ENCODE peak calls at places on chromosomes 16 and 17, in five cellular contexts. V, L, C, S and I are unnamed samples.

GRCh38 chr17:35540589-35541404 is 3.3 kb upstream of the SLFN12L start:
- DNase-seq in V (peak), L (peak), C (no peak), S (no peak), I (no peak)

GRCh38 chr16:1960665-1961630 is 1.6 kb downstream of the NDUFB10 start:
- DNase-seq in V (no peak), L (peak), C (no peak), S (no peak), I (no peak)

GRCh38 chr16:3807425-3808123 is 72.9 kb downstream of the CREBBP start:
- DNase-seq in V (no peak), L (no peak), C (no peak), S (no peak), I (no peak)

GRCh38 chr17:27379863-27380533 is 76.2 kb upstream of the KSR1 start:
- DNase-seq in V (no peak), L (peak), C (no peak), S (no peak), I (peak)

GRCh38 chr16:20844588-20844987 is 38.3 kb downstream of the REXO5 start:
- DNase-seq in V (no peak), L (no peak), C (no peak), S (no peak), I (no peak)

GRCh38 chr16:46857261-46857962 is 26.4 kb upstream of the C16orf87 start:
- DNase-seq in V (no peak), L (peak), C (peak), S (no peak), I (peak)

GRCh38 chr17:49193513-49194296 is 16.7 kb downstream of the GNGT2 start:
- DNase-seq in V (no peak), L (peak), C (peak), S (no peak), I (peak)

GRCh38 chr17:47400333-47400732 is 76.6 kb downstream of the EFCAB13 start:
- DNase-seq in V (no peak), L (no peak), C (no peak), S (no peak), I (no peak)

GRCh38 chr17:83084621-83085056 is 5.2 kb downstream of the METRNL start:
- DNase-seq in V (no peak), L (no peak), C (no peak), S (no peak), I (no peak)

GRCh38 chr17:7589891-7590611 is at the start of gene SOX15:
- DNase-seq in V (no peak), L (no peak), C (no peak), S (no peak), I (no peak)

GRCh38 chr17:17669081-17669850 is 12.0 kb upstream of the RAI1 start:
- DNase-seq in V (no peak), L (no peak), C (no peak), S (no peak), I (no peak)

GRCh38 chr17:51362818-51363598 is 102.7 kb downstream of the UTP18 start:
- DNase-seq in V (no peak), L (no peak), C (no peak), S (no peak), I (no peak)

GRCh38 chr16:22970191-22970845 is 156.4 kb downstream of the HS3ST2 start:
- DNase-seq in V (no peak), L (no peak), C (no peak), S (no peak), I (no peak)

GRCh38 chr17:9959377-9959981 is 54.4 kb upstream of the RCVRN start:
- DNase-seq in V (no peak), L (peak), C (peak), S (peak), I (peak)

GRCh38 chr17:76716146-76716833 is 5.5 kb upstream of the MXRA7 start:
- DNase-seq in V (peak), L (peak), C (no peak), S (no peak), I (no peak)

GRCh38 chr16:57377080-57377841 is 5.0 kb downstream of the CX3CL1 start:
- DNase-seq in V (no peak), L (no peak), C (peak), S (no peak), I (peak)

GRCh38 chr17:80856863-80857488 is 134.7 kb upstream of the CHMP6 start:
- DNase-seq in V (no peak), L (no peak), C (no peak), S (no peak), I (no peak)

GRCh38 chr17:74840989-74841666 is 18.6 kb downstream of the GRIN2C start:
- DNase-seq in V (no peak), L (peak), C (no peak), S (no peak), I (no peak)

GRCh38 chr16:81447383-81448101 is 2.9 kb downstream of the CMIP start:
- DNase-seq in V (no peak), L (no peak), C (no peak), S (no peak), I (peak)

GRCh38 chr16:9658586-9658985 is 523.6 kb downstream of the GRIN2A start:
- DNase-seq in V (no peak), L (no peak), C (no peak), S (no peak), I (no peak)

GRCh38 chr16:54846761-54847160 is 83.9 kb upstream of the IRX5 start:
- DNase-seq in V (no peak), L (no peak), C (no peak), S (no peak), I (peak)

GRCh38 chr17:35871415-35871814 is 2.7 kb upstream of the HEATR9 start:
- DNase-seq in V (no peak), L (no peak), C (no peak), S (no peak), I (no peak)

GRCh38 chr16:27270389-27270788 is 1.8 kb upstream of the NSMCE1 start:
- DNase-seq in V (no peak), L (no peak), C (no peak), S (peak), I (no peak)

GRCh38 chr16:27265982-27266381 is 2.6 kb downstream of the NSMCE1 start:
- DNase-seq in V (no peak), L (no peak), C (no peak), S (no peak), I (no peak)

GRCh38 chr16:27269300-27270150 is 953 bp upstream of the NSMCE1 start:
- DNase-seq in V (no peak), L (no peak), C (no peak), S (peak), I (no peak)

GRCh38 chr16:27267037-27267677 is 1.4 kb downstream of the NSMCE1 start:
- DNase-seq in V (no peak), L (no peak), C (no peak), S (no peak), I (no peak)

GRCh38 chr16:27268376-27269299 is at the start of gene NSMCE1:
- DNase-seq in V (peak), L (peak), C (peak), S (peak), I (peak)
- TF ChIP-seq CTCF in V (no peak), L (no peak), C (no peak), S (peak), I (peak)

GRCh38 chr17:44082206-44082605 is 11.7 kb downstream of the G6PC3 start:
- DNase-seq in V (no peak), L (no peak), C (no peak), S (no peak), I (no peak)

GRCh38 chr17:44081681-44082080 is 11.1 kb downstream of the G6PC3 start:
- DNase-seq in V (no peak), L (no peak), C (no peak), S (no peak), I (no peak)

GRCh38 chr17:44084921-44085320 is 14.4 kb downstream of the G6PC3 start:
- DNase-seq in V (no peak), L (no peak), C (no peak), S (no peak), I (no peak)

GRCh38 chr17:44084131-44084538 is 13.6 kb downstream of the G6PC3 start:
- DNase-seq in V (no peak), L (no peak), C (peak), S (no peak), I (peak)

DNA sequence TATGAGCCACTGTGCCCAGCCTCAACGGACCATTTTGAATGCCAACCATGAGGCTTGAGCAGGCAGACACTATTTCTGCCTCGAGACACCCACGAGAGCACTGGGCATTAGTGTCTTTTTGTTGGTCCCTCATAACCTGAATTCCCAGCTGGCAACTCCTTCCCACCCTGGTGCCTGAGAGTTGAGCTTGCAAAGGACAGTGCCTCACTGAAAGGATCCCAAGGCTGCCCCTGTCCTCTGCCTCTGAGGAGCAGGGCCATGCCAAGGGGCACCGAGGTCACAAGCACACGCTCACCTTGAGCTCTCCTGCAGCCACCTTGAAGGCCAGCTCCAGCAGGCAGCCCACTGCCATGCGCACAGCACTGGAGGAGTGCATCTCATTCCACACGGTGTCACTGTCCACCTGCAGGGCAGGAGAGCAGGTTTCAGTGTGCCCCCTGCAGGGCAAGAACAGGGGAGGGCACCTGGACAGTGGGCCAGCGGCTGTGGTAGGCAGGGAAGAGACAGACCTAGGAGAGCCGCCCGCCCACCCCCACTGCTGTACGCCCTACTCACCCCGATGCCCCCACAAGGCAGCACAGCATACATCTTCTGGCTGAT is 12.8 kb downstream of the G6PC3 start:
- DNase-seq in V (no peak), L (no peak), C (peak), S (no peak), I (peak)
- TF ChIP-seq CTCF in V (no peak), L (no peak), C (peak), S (no peak), I (peak)

GRCh38 chr16:24539295-24539849 is at the start of gene RBBP6:
- DNase-seq in V (peak), L (peak), C (peak), S (peak), I (peak)
- TF ChIP-seq CTCF in V (peak), L (no peak), C (peak), S (peak), I (peak)

GRCh38 chr16:66444049-66444481 is 17.0 kb downstream of the BEAN1 start:
- DNase-seq in V (no peak), L (no peak), C (no peak), S (peak), I (no peak)
- TF ChIP-seq CTCF in V (no peak), L (no peak), C (no peak), S (peak), I (no peak)